ENCODE peak calls at places on chromosome 10, in six cellular contexts. G is lung, U is progenitor cell of endocrine pancreas, F is upper lobe of left lung, P is coronary artery, Z is A549. E is an unnamed sample.

GRCh38 chr10:55214608-55215007 is 413.6 kb upstream of the PCDH15 start:
- DNase-seq in F (no peak), Z (no peak), P (no peak), U (no peak), G (no peak), E (no peak)

GRCh38 chr10:25047902-25048301 is 31.5 kb downstream of the THNSL1 start:
- DNase-seq in Z (no peak), G (no peak), F (no peak), P (no peak), U (no peak), E (no peak)

GRCh38 chr10:112958275-112958995 is 8.4 kb downstream of the TCF7L2 start:
- DNase-seq in Z (no peak), P (no peak), G (no peak), U (no peak), F (no peak), E (no peak)

GRCh38 chr10:53361281-53361680 is 588.7 kb upstream of the MBL2 start:
- DNase-seq in U (no peak), P (no peak), Z (no peak), G (no peak), F (no peak), E (no peak)

GRCh38 chr10:21499580-21499909 is 25.9 kb downstream of the SKIDA1 start:
- DNase-seq in Z (no peak), F (no peak), P (no peak), U (no peak), G (no peak), E (no peak)

GRCh38 chr10:129531969-129532660 is 65.1 kb downstream of the MGMT start:
- DNase-seq in P (no peak), U (no peak), F (no peak), Z (no peak), G (no peak), E (no peak)

GRCh38 chr10:98414932-98415709 is at the start of gene PYROXD2:
- DNase-seq in G (peak; percentile 92), U (peak; percentile 45), P (peak; percentile 93), F (peak; percentile 91), Z (peak; percentile 84), E (peak; percentile 91)

GRCh38 chr10:77609781-77610272 is 27.8 kb downstream of the KCNMA1 start:
- DNase-seq in G (no peak), P (no peak), Z (no peak), U (no peak), F (no peak), E (no peak)

GRCh38 chr10:119429771-119430170 is 112.7 kb downstream of the RGS10 start:
- DNase-seq in G (no peak), U (no peak), Z (no peak), F (no peak), P (no peak), E (no peak)

GRCh38 chr10:90775351-90776028 is 82.3 kb downstream of the HTR7 start:
- DNase-seq in F (peak; percentile 31), G (no peak), Z (no peak), U (no peak), P (no peak), E (no peak)

GRCh38 chr10:59958882-59959281 is 52.5 kb upstream of the CCDC6 start:
- DNase-seq in F (no peak), U (no peak), G (no peak), Z (no peak), P (no peak), E (no peak)

GRCh38 chr10:48684792-48685651 is at the start of gene WDFY4:
- DNase-seq in P (no peak), Z (no peak), G (peak; percentile 49), U (no peak), F (peak; percentile 68), E (peak; percentile 61)

DNA sequence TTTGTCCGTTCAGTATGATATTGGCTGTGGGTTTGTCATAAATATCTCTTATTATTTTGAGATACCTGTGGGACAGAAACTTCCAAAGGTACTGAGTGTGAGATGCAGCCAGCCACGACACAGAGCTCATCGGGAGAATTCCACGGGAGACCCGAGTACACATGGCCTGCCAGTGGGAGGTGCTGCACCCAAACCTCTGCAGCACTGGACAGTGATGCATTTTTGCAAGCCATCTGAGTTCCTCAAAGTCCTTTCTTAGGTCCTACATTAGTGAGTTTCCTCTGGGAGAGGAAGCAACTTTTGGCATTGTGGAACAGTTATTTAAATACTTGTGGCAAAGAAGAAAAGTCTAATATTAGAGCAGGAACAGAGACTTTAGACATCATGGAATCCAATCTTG is 77.5 kb downstream of the ARID5B start:
- DNase-seq in P (no peak), G (no peak), F (peak; percentile 62), U (no peak), Z (no peak), E (no peak)
- TF ChIP-seq CTCF in P (no peak), G (no peak), F (no peak), U (no peak), Z (no peak), E (no peak)

DNA sequence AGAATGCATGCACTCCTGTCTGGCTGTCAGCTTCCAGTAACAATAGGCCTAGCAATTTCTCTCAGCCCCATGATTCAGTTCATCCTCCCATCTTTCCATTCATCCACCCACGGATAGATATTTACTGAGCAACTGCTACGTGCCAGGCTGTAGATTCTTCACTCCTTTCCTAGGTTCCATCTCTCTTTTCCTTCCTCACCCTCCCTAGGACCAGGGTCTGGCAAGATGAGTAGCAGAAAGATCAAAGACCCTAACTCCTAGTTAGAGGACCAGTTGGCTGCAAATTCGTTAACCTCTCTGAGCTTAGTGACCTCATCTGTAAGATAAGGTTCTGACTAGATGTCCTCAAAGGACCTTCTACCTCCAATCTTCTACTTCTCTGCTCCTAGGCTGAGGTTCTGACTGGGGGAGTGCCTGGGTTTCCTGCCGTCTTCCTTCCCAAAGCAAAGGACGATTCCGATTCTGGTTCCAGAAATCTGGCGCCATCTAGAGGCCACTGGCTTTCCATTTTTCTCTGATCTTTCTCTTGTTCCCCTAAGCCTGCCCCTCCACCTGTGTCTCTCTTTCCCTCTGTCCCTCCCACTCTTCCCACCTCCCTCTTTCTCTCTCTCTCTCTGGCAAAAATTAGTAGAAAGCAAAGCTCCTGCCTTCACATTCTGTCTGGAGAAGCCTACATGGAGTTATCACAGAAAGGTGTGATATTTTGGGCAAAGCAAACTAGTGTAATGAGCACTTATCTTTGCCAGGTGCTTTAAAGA is 26.2 kb downstream of the TBATA start:
- DNase-seq in G (peak; percentile 70), Z (peak; percentile 59), F (peak; percentile 55), U (peak; percentile 54), P (no peak), E (no peak)
- TF ChIP-seq CTCF in G (peak; percentile 83), Z (peak; percentile 75), F (peak; percentile 41), U (peak; percentile 87), P (peak; percentile 69), E (peak; percentile 91)

GRCh38 chr10:29243750-29244149 is 45.1 kb upstream of the LYZL1 start:
- DNase-seq in G (no peak), U (no peak), Z (no peak), P (no peak), F (no peak), E (no peak)
- TF ChIP-seq CTCF in G (no peak), U (peak; percentile 35), Z (peak; percentile 31), P (no peak), F (no peak), E (peak; percentile 35)

GRCh38 chr10:74244807-74245206 is 93.8 kb downstream of the ADK start:
- DNase-seq in Z (no peak), F (no peak), U (no peak), G (no peak), P (no peak), E (no peak)

GRCh38 chr10:74238031-74238431 is 87.0 kb downstream of the ADK start:
- DNase-seq in G (peak; percentile 43), P (no peak), Z (no peak), U (no peak), F (peak; percentile 62), E (no peak)

GRCh38 chr10:74246495-74246894 is 95.5 kb downstream of the ADK start:
- DNase-seq in Z (no peak), F (no peak), U (no peak), G (no peak), P (no peak), E (no peak)

GRCh38 chr10:74244097-74244685 is 93.2 kb downstream of the ADK start:
- DNase-seq in U (no peak), F (no peak), G (no peak), Z (no peak), P (no peak), E (no peak)

GRCh38 chr10:74243067-74243466 is 92.0 kb downstream of the ADK start:
- DNase-seq in G (no peak), F (no peak), U (no peak), Z (no peak), P (no peak), E (no peak)
- TF ChIP-seq CTCF in G (no peak), F (no peak), U (no peak), Z (no peak), P (no peak), E (no peak)